ENCODE peak calls at places on chromosomes 7 and 10, in four cellular contexts. O is cardiac septum, G is GM23338, Q is RPMI8226. P is an unnamed sample.

GRCh38 chr10:103448751-103449150 is 3.4 kb downstream of the CALHM2 start:
- DNase-seq in O (no peak), G (no peak), Q (no peak), P (no peak)

GRCh38 chr7:147052818-147053217 is 936.2 kb downstream of the CNTNAP2 start:
- DNase-seq in Q (no peak), O (no peak), G (no peak), P (no peak)

GRCh38 chr7:133477786-133478185 is 224.9 kb downstream of the EXOC4 start:
- DNase-seq in Q (no peak), O (no peak), G (no peak), P (no peak)

GRCh38 chr7:147279516-147279915 is 1162.9 kb downstream of the CNTNAP2 start:
- DNase-seq in G (no peak), O (no peak), Q (no peak), P (no peak)

GRCh38 chr10:54800677-54801480 is at the start of gene PCDH15:
- DNase-seq in G (peak), O (no peak), Q (peak), P (no peak)

GRCh38 chr7:82289889-82290288 is 153.7 kb downstream of the CACNA2D1 start:
- DNase-seq in O (no peak), Q (no peak), G (no peak), P (no peak)

GRCh38 chr10:67506083-67506756 is 189.8 kb downstream of the CTNNA3 start:
- DNase-seq in G (no peak), Q (no peak), O (no peak), P (no peak)

GRCh38 chr10:117653170-117653515 is 110.6 kb downstream of the EMX2 start:
- DNase-seq in G (no peak), Q (no peak), O (no peak), P (peak)

GRCh38 chr10:95657250-95657649 is 739 bp upstream of the ALDH18A1 start:
- DNase-seq in Q (no peak), O (no peak), G (no peak), P (no peak)

GRCh38 chr10:123154943-123155505 is 822 bp downstream of the BUB3 start:
- DNase-seq in O (no peak), Q (peak), G (peak), P (no peak)

GRCh38 chr7:107815254-107815882 is 12.3 kb upstream of the SLC26A3 start:
- DNase-seq in Q (no peak), G (no peak), O (no peak), P (no peak)

P was measured in stimulated activated naive B cell treated with anti-CD40 and anti-IgM and Interleukin-4, amounts not matched to agents 10 μg/mL and 1 μg/mL and 100 μg/mL, for 72 hours.